ENCODE peak calls at places on chromosome 1, in six cellular contexts. R is K562, V is HepG2, C is A549, K is GM12878, X is upper lobe of left lung. U is an unnamed sample.

GRCh38 chr1:147591246-147591891 is 50.1 kb downstream of the BCL9 start:
- ATAC-seq in R (no peak), V (no peak), C (no peak), K (no peak), X (no peak), U (no peak)

GRCh38 chr1:59561782-59562181 is 253.0 kb upstream of the HOOK1 start:
- ATAC-seq in R (no peak), V (no peak), C (no peak), K (no peak), X (no peak), U (no peak)

GRCh38 chr1:32798679-32799416 is 18.3 kb downstream of the YARS1 start:
- ATAC-seq in R (peak; percentile 14), V (no peak), C (no peak), K (peak; percentile 91), X (no peak), U (no peak)

GRCh38 chr1:25538165-25538860 is 5.1 kb upstream of the LDLRAP1 start:
- ATAC-seq in R (no peak), V (peak; percentile 24), C (peak; percentile 41), K (no peak), X (no peak), U (no peak)

GRCh38 chr1:183652547-183653467 is at the start of gene APOBEC4:
- ATAC-seq in R (no peak), V (peak; percentile 72), C (no peak), K (peak; percentile 57), X (peak; percentile 61), U (no peak)

GRCh38 chr1:173222149-173223030 is 15.3 kb upstream of the TNFSF4 start:
- ATAC-seq in R (no peak), V (no peak), C (no peak), K (peak; percentile 78), X (no peak), U (no peak)

GRCh38 chr1:198102454-198102791 is 54.4 kb upstream of the NEK7 start:
- ATAC-seq in R (no peak), V (no peak), C (no peak), K (no peak), X (no peak), U (no peak)

GRCh38 chr1:44642255-44642654 is 32.0 kb downstream of the TMEM53 start:
- ATAC-seq in R (no peak), V (no peak), C (no peak), K (no peak), X (no peak), U (no peak)

GRCh38 chr1:14183312-14183711 is 415.2 kb upstream of the KAZN start:
- ATAC-seq in R (no peak), V (no peak), C (no peak), K (no peak), X (no peak), U (no peak)

GRCh38 chr1:153633747-153634665 is at the start of gene CHTOP:
- ATAC-seq in R (peak; percentile 94), V (peak; percentile 81), C (peak; percentile 89), K (peak; percentile 96), X (peak; percentile 97), U (peak; percentile 97)
- TF ChIP-seq EP300 in R (peak; percentile 8), V (peak; percentile 46), C (no peak), K (no peak), X (no peak), U (no peak)

DNA sequence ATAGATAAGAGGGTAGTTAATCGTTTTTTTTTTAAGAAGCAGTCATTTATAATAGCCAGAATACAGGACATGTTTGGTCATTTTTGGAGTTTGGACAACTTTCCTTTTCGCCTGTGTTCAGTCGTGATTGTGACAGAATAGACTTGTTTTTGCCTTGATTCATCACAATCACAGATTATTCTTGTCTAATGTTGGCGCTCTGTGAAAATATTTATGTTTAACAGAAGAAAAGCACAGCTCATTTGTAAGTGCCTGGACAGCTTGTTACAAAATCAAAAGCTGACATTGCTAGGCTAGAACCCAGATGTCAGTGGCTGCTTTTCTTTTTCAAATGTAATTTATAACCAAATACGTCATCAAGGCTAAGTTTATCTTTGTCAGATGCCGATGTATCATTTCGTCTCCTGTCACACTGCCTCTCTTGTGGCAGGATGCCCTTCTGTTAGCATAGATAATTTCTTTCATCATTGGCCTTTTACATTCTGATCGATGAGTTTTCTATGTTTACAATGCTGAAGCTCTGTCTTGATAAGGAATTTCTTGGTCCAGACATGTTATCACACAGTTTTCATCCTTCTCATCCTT is 1227.3 kb downstream of the PLA2G4A start:
- ATAC-seq in R (no peak), V (no peak), C (no peak), K (no peak), X (no peak), U (no peak)
- TF ChIP-seq EP300 in R (no peak), V (no peak), C (no peak), K (no peak), X (no peak), U (no peak)

GRCh38 chr1:76583875-76584477 is 283.3 kb upstream of the ST6GALNAC5 start:
- ATAC-seq in R (no peak), V (no peak), C (no peak), K (no peak), X (no peak), U (no peak)
- TF ChIP-seq EP300 in R (no peak), V (no peak), C (no peak), K (no peak), X (no peak), U (no peak)

DNA sequence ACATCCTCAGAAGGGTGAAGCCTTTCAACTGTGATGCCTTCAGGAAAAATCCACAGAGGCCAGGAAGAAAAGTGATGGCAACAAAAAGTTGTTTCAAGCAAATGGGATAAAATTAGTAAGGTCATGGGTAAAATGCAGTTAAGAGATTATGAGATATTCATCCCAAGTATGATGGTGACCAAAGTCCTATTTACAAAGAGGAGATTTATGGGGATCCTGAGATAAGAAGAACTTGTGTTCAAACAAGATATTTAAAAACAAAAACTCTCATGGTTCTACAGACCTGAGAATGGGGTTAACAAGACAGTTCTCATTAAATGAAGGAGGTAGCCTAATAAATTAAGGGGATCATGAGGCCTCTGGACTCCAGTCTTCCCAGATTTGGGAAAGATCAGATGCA is 184.4 kb downstream of the FCRL5 start:
- ATAC-seq in R (no peak), V (no peak), C (no peak), K (no peak), X (no peak), U (no peak)
- TF ChIP-seq EP300 in R (peak; percentile 64), V (no peak), C (no peak), K (no peak), X (no peak), U (no peak)

DNA sequence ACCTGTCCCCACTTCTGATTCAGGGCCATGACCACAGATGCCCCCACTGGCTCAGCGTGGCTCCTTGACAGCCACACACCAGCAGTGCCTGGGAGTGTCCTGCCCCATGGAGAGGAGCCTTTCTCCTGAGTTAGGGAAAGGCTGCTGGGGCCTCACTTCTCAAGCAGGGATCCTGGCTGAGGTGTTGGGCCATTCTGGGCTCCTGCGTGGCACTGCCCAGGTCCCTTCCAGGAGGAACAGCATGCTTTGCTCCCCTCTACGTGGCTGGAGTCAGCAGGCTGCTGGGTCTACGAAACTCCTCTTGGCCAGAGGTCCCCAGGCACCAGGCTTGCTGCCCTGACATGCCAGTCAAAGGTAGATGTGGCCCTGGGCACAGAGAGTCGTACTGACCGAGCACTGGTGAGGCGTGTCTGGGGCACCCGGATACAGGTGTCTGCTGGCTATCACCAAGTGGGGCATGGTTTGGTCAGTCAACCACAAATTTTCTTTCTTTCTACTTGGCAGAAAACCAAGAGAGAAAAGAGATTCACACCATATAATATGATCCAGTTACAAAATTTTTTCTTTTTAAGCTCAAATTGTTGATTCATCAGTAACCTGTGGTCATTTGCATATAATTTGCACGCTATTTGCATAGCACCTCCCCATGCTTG is 4.1 kb downstream of the ADORA1 start:
- ATAC-seq in R (no peak), V (no peak), C (no peak), K (no peak), X (no peak), U (no peak)
- TF ChIP-seq EP300 in R (no peak), V (no peak), C (no peak), K (no peak), X (no peak), U (no peak)

DNA sequence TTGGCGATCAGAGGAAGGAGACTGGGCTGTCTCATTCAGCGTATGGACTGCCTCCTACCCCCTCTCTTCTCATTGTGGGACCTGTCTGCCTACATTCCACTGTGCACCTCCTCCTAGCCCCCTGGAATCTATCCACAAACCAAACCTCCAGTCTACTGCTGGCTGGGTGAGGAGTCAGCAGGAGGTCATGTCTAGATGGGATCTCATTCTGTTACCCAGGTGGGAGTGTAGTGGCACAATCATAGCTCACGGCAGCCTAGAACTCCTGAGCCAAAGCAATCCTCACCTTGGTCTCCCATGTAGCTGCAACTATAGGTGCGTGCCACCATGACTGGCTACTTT is 18.0 kb upstream of the TTC22 start:
- ATAC-seq in R (no peak), V (no peak), C (no peak), K (no peak), X (no peak), U (no peak)
- TF ChIP-seq EP300 in R (no peak), V (no peak), C (no peak), K (no peak), X (no peak), U (no peak)

DNA sequence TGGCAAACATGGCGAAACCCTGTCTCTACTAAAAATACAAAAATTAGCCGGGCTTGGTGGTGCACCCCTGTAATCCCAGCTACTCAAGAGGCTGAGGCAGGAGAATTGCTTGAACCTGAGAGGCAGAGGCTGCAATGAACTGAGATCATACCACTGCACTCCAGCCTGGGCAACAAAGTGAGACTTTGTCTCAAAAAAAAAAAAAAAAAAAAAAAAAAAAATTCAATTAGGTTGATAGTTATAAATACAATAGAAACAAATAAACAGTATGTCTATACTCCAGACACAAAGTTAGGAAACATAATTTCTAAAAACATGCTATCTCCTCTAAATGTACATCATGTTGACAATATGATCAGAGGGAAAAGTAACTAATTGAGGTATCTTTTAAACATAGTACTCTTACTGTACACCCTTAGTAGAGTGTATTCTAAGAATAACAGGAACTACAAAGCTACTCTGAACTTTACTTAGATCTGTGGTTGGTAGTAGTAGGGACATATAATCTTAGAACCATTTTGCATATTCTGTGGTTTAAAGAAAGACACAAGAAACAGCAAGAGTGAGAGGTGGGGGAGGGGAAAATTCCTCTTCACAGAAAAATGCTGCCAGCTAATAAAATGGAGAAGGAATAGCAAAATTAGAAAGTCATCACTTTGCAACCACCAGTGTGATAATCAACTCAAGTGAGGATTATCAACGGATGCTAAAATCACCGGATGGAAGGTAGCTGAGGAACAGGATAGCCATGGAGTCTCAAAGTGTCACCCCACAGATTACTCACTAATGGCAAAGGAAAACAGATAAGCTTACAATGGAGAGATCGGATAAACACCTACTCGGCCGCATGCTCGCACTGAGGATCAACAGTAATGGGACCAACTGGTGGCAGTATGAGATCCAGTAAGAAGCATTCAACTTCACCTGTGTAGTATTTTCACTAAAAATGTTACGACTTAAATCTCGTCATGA is 35.0 kb downstream of the MTOR start:
- ATAC-seq in R (peak; percentile 47), V (no peak), C (no peak), K (peak; percentile 81), X (no peak), U (no peak)
- TF ChIP-seq EP300 in R (no peak), V (no peak), C (no peak), K (no peak), X (no peak), U (no peak)

GRCh38 chr1:160397651-160398050 is 2.7 kb upstream of the VANGL2 start:
- ATAC-seq in R (no peak), V (no peak), C (no peak), K (no peak), X (no peak), U (no peak)
- TF ChIP-seq EP300 in R (no peak), V (no peak), C (no peak), K (no peak), X (no peak), U (no peak)